ENCODE peak calls at places on chromosomes 7 and 10, in eight cellular contexts. S is IMR-90, K is stomach, A is prostate gland, Z is ovary, M is heart left ventricle, P is tibial nerve, V is thyroid gland. E is an unnamed sample.

GRCh38 chr7:17882685-17883084 is 57.6 kb downstream of the SNX13 start:
- DNase-seq in S (no peak), K (no peak), A (no peak), Z (no peak), M (no peak), P (no peak), V (no peak), E (no peak)

GRCh38 chr10:24862586-24862985 is 89.8 kb downstream of the PRTFDC1 start:
- DNase-seq in S (no peak), K (no peak), A (no peak), Z (no peak), M (no peak), P (no peak), V (no peak), E (no peak)

GRCh38 chr7:142355328-142355727 is 97.5 kb upstream of the PRSS58 start:
- DNase-seq in S (peak; percentile 73), K (no peak), A (no peak), Z (no peak), M (no peak), P (no peak), V (no peak), E (no peak)

GRCh38 chr7:95596183-95597135 is at the start of gene PDK4:
- DNase-seq in S (peak; percentile 40), K (peak; percentile 98), A (peak; percentile 97), Z (peak; percentile 87), M (peak; percentile 95), P (peak; percentile 99), V (peak; percentile 97), E (peak; percentile 91)

GRCh38 chr7:107644704-107645083 is 15.9 kb upstream of the SLC26A4 start:
- DNase-seq in S (peak; percentile 31), K (no peak), A (no peak), Z (no peak), M (no peak), P (no peak), V (no peak), E (no peak)

GRCh38 chr7:140512317-140513000 is 33.2 kb upstream of the MKRN1 start:
- DNase-seq in S (no peak), K (peak; percentile 90), A (peak; percentile 12), Z (no peak), M (no peak), P (peak; percentile 13), V (peak; percentile 59), E (no peak)

GRCh38 chr10:48205918-48206317 is 68.6 kb downstream of the FRMPD2 start:
- DNase-seq in S (no peak), K (no peak), A (no peak), Z (no peak), M (no peak), P (no peak), V (peak; percentile 61), E (no peak)

GRCh38 chr7:74482629-74483401 is 29.1 kb downstream of the GTF2IRD1 start:
- DNase-seq in S (peak; percentile 99), K (no peak), A (no peak), Z (no peak), M (no peak), P (peak; percentile 64), V (peak; percentile 53), E (no peak)

GRCh38 chr10:58545427-58545826 is 32.8 kb downstream of the BICC1 start:
- DNase-seq in S (no peak), K (no peak), A (no peak), Z (no peak), M (no peak), P (no peak), V (no peak), E (no peak)

GRCh38 chr7:105866124-105866801 is 10.1 kb downstream of the ATXN7L1 start:
- DNase-seq in S (no peak), K (no peak), A (no peak), Z (no peak), M (no peak), P (no peak), V (no peak), E (no peak)

GRCh38 chr10:117165557-117166419 is 27.7 kb upstream of the VAX1 start:
- DNase-seq in S (peak; percentile 33), K (no peak), A (no peak), Z (no peak), M (no peak), P (no peak), V (peak; percentile 17), E (no peak)

GRCh38 chr7:69790915-69791473 is 192.7 kb downstream of the AUTS2 start:
- DNase-seq in S (no peak), K (no peak), A (no peak), Z (no peak), M (no peak), P (no peak), V (no peak), E (no peak)

GRCh38 chr7:99788554-99788953 is 4.6 kb upstream of the CYP3A4 start:
- DNase-seq in S (no peak), K (no peak), A (no peak), Z (no peak), M (no peak), P (no peak), V (no peak), E (no peak)

GRCh38 chr10:45581497-45582385 is 90.8 kb downstream of the ZFAND4 start:
- DNase-seq in S (peak; percentile 29), K (no peak), A (no peak), Z (no peak), M (no peak), P (no peak), V (no peak), E (no peak)

GRCh38 chr10:123221418-123221817 is 67.2 kb downstream of the BUB3 start:
- DNase-seq in S (no peak), K (no peak), A (no peak), Z (no peak), M (no peak), P (no peak), V (no peak), E (no peak)

GRCh38 chr7:101066141-101066857 is 19.0 kb upstream of the TRIM56 start:
- DNase-seq in S (no peak), K (no peak), A (no peak), Z (no peak), M (peak; percentile 37), P (no peak), V (no peak), E (peak; percentile 37)

GRCh38 chr10:84957427-84957826 is 629.0 kb downstream of the CCSER2 start:
- DNase-seq in S (no peak), K (no peak), A (no peak), Z (no peak), M (no peak), P (no peak), V (no peak), E (no peak)

GRCh38 chr10:20674870-20675385 is 222.2 kb downstream of the NEBL start:
- DNase-seq in S (no peak), K (no peak), A (no peak), Z (no peak), M (peak; percentile 8), P (no peak), V (no peak), E (no peak)

GRCh38 chr7:43004076-43004475 is 71.9 kb downstream of the MRPL32 start:
- DNase-seq in S (no peak), K (no peak), A (no peak), Z (no peak), M (no peak), P (no peak), V (no peak), E (no peak)

GRCh38 chr10:123897146-123897545 is 5.5 kb upstream of the CPXM2 start:
- DNase-seq in S (no peak), K (no peak), A (no peak), Z (no peak), M (no peak), P (no peak), V (no peak), E (no peak)

GRCh38 chr10:72540193-72540807 is 85.6 kb downstream of the MICU1 start:
- DNase-seq in S (no peak), K (no peak), A (no peak), Z (no peak), M (no peak), P (no peak), V (no peak), E (no peak)

GRCh38 chr7:22853674-22854157 is 31.1 kb upstream of the TOMM7 start:
- DNase-seq in S (no peak), K (peak; percentile 26), A (peak; percentile 12), Z (no peak), M (no peak), P (peak; percentile 36), V (peak; percentile 39), E (peak; percentile 76)

GRCh38 chr7:1027285-1028043 is 16.9 kb upstream of the GPR146 start:
- DNase-seq in S (peak; percentile 42), K (no peak), A (no peak), Z (peak; percentile 60), M (no peak), P (no peak), V (peak; percentile 60), E (peak; percentile 86)

GRCh38 chr7:25933921-25934320 is 218.1 kb upstream of the NFE2L3 start:
- DNase-seq in S (no peak), K (no peak), A (no peak), Z (no peak), M (no peak), P (no peak), V (no peak), E (no peak)
- H3K4me3 ChIP-seq in S (no peak overlapping the region), K (no peak overlapping the region), A (no peak overlapping the region), Z (no peak overlapping the region), M (no peak overlapping the region), P (no peak overlapping the region), V (no peak overlapping the region), E (no peak overlapping the region)

GRCh38 chr7:151800861-151801260 is 76.1 kb downstream of the PRKAG2 start:
- DNase-seq in S (no peak), K (no peak), A (no peak), Z (no peak), M (no peak), P (no peak), V (no peak), E (peak; percentile 31)

GRCh38 chr7:151801291-151801690 is 75.6 kb downstream of the PRKAG2 start:
- DNase-seq in S (no peak), K (no peak), A (no peak), Z (no peak), M (no peak), P (no peak), V (no peak), E (peak; percentile 42)

GRCh38 chr7:151803841-151804240 is 73.1 kb downstream of the PRKAG2 start:
- DNase-seq in S (no peak), K (no peak), A (no peak), Z (no peak), M (no peak), P (no peak), V (no peak), E (peak; percentile 4)

GRCh38 chr7:151801782-151802468 is 75.0 kb downstream of the PRKAG2 start:
- DNase-seq in S (no peak), K (peak; percentile 50), A (no peak), Z (no peak), M (no peak), P (no peak), V (no peak), E (peak; percentile 44)

GRCh38 chr7:151802469-151802846 is 74.5 kb downstream of the PRKAG2 start:
- DNase-seq in S (no peak), K (no peak), A (no peak), Z (no peak), M (no peak), P (no peak), V (no peak), E (peak; percentile 43)
- TF ChIP-seq POLR2A in S (no peak), K (no peak), A (no peak), Z (no peak), M (no peak), P (no peak), V (no peak), E (no peak)

GRCh38 chr10:133334495-133335237 is 2.0 kb downstream of the CALY start:
- DNase-seq in S (no peak), K (no peak), A (no peak), Z (no peak), M (no peak), P (no peak), V (no peak), E (peak; percentile 80)
- H3K27ac ChIP-seq in S (no peak overlapping the region), K (no peak overlapping the region), A (no peak overlapping the region), Z (no peak overlapping the region), M (no peak overlapping the region), P (no peak overlapping the region), V (no peak overlapping the region), E (no peak overlapping the region)

GRCh38 chr7:98280791-98281756 is at the start of gene BRI3:
- DNase-seq in S (peak; percentile 73), K (peak; percentile 94), A (peak; percentile 92), Z (peak; percentile 94), M (peak; percentile 93), P (peak; percentile 89), V (peak; percentile 89), E (peak; percentile 97)
- H3K4me3 ChIP-seq in S (peak within 1 kb of the TSS; percentile 88), K (peak within 1 kb of the TSS; percentile 99), A (peak within 1 kb of the TSS; percentile 99), Z (peak within 1 kb of the TSS; percentile 98), M (peak within 1 kb of the TSS; percentile 82), P (peak within 1 kb of the TSS; percentile 100), V (peak within 1 kb of the TSS; percentile 22), E (peak within 1 kb of the TSS; percentile 79)